ENCODE peak calls at places on chromosomes 1 and 21, in six cellular contexts. V is pancreas, J is Caco-2, Y is colonic mucosa, I is H1, C is OCI-LY7. G is an unnamed sample. For H3K9me3 and H3K36me3, the result is how much of the 10 kb centered on the place peaks cover.

GRCh38 chr1:203326830-203327683 is 21.7 kb downstream of the BTG2 start:
- DNase-seq in V (peak), C (peak), I (no peak), J (peak), Y (peak), G (peak)

GRCh38 chr1:194055545-194055944 is 869.1 kb upstream of the B3GALT2 start:
- DNase-seq in V (no peak), Y (no peak), C (no peak), I (no peak), J (no peak), G (no peak)

GRCh38 chr1:154158307-154159125 is 3.6 kb upstream of the NUP210L start:
- DNase-seq in J (no peak), Y (no peak), C (peak), I (no peak), V (no peak), G (no peak)

GRCh38 chr1:59669752-59670312 is 144.9 kb upstream of the HOOK1 start:
- DNase-seq in C (no peak), J (no peak), I (peak), V (no peak), Y (no peak), G (no peak)

GRCh38 chr21:46188226-46189212 is 4.3 kb upstream of the SPATC1L start:
- DNase-seq in Y (peak), I (no peak), C (no peak), J (peak), V (no peak), G (no peak)

GRCh38 chr1:172343246-172344099 is 77.0 kb upstream of the C1orf105 start:
- DNase-seq in Y (no peak), I (no peak), J (no peak), C (no peak), V (no peak), G (no peak)

GRCh38 chr1:209672705-209673630 is 2.2 kb upstream of the G0S2 start:
- DNase-seq in Y (no peak), I (no peak), V (no peak), C (no peak), J (no peak), G (no peak)

GRCh38 chr1:205073511-205073910 is 10.7 kb downstream of the TMEM81 start:
- DNase-seq in I (no peak), V (no peak), J (no peak), Y (no peak), C (no peak), G (no peak)

GRCh38 chr1:30038134-30039025 is 685.0 kb downstream of the MATN1 start:
- DNase-seq in C (no peak), Y (peak), V (no peak), I (no peak), J (no peak), G (no peak)

GRCh38 chr1:95780836-95781235 is 546.8 kb downstream of the RWDD3 start:
- DNase-seq in I (no peak), Y (no peak), C (no peak), V (no peak), J (no peak), G (no peak)

GRCh38 chr1:219085082-219085481 is 88.6 kb upstream of the LYPLAL1 start:
- DNase-seq in C (no peak), J (no peak), Y (no peak), I (no peak), V (no peak), G (no peak)

GRCh38 chr1:93904228-93904627 is 5.0 kb downstream of the GCLM start:
- DNase-seq in C (peak), I (no peak), Y (no peak), V (no peak), J (no peak), G (no peak)

GRCh38 chr1:226873771-226874578 is 3.6 kb downstream of the PSEN2 start:
- DNase-seq in I (no peak), V (peak), Y (peak), J (no peak), C (no peak), G (no peak)

DNA sequence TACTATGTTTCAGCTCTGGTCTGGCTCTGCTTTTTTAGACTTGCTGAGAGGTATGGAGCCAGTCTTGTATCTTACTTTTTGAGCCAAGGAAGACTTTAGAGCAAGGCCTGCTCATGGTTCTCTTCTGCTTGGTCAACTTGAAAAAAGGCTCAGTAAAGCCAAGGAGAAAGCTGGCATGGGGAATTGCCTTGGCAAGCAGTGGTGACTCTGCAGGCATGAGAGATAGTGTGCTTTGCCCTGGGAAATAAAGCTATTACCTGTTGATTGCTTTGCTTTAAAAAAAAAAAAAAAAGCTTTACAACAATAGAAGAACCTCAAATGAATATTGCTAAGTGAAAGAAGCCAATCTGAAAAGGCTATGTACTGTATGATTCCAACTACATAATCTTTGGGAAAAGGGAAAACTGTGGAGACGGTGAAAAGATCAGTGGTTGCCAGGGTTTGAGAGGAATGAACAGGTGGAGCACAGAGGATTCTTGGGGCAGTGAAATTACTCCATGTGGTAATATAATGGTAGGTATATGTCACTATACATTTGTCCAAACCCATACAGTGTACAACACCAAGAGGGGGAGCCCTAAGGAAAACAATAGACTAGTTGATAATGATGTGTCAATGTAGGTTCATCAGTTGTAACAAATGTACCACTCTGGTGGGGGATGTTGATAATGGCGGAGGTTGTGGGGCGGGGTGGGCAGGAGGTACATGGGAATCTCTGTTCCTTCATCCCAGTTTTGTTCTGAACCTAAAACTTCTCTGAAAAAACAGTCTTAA is 87.6 kb downstream of the HMCN1 start:
- DNase-seq in V (no peak), I (no peak), Y (no peak), J (peak), C (no peak), G (no peak)
- TF ChIP-seq CTCF in V (no peak), I (no peak), Y (no peak), J (no peak), C (peak), G (no peak)

DNA sequence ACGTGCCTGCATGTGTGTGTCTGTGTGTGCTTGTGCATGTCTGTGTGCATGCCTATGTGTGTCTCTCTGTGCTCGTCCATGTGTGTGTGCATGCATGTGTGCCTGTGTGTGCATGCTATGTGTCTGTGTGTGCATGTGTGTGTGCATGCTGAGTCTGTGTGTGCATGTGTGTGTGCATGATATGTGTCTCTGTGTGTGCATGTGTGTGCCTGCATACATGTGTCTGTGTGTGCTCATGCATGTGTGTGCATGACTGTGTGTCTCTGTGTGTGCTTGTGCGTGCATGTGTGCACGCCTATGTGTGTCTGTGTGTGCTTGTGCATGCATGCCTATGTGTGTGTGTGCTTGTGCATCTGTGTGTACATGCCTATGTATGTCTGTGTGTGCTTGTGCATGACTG is 52.3 kb downstream of the TCP10L start:
- DNase-seq in I (no peak), J (no peak), V (no peak), C (no peak), Y (no peak), G (no peak)
- H3K9me3 ChIP-seq in I (under half), J (under half), V (under half), C (under half), Y (under half), G (under half)

GRCh38 chr21:37474342-37474741 is 107.8 kb downstream of the DYRK1A start:
- DNase-seq in Y (no peak), I (no peak), J (no peak), C (no peak), V (no peak), G (no peak)

GRCh38 chr21:37467082-37467481 is 100.5 kb downstream of the DYRK1A start:
- DNase-seq in I (no peak), C (no peak), V (no peak), Y (no peak), J (no peak), G (no peak)

GRCh38 chr21:37472581-37472980 is 106.0 kb downstream of the DYRK1A start:
- DNase-seq in J (no peak), V (peak), I (no peak), C (no peak), Y (no peak), G (no peak)

GRCh38 chr21:37475186-37475868 is 108.8 kb downstream of the DYRK1A start:
- DNase-seq in V (no peak), I (no peak), J (no peak), C (no peak), Y (no peak), G (no peak)

DNA sequence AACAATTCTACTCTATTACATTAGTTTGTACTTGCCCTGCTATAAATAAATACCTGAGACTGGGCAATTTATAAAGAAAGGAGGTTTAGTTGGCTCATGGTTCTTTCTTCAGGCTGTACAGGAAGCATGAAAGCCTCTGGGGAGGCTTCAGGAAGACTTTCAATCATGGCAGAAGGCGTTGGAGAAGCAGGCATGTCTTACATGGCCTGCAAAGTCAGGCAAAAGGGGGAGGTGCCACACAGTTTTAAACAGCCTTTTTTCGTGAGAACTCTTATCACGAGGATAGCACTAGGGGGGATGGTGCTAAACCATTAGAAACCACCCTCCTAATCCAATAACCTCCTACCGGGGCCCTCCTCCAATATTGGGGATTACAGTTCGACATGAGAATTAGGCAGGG is 102.9 kb downstream of the DYRK1A start:
- DNase-seq in Y (no peak), V (no peak), I (no peak), C (no peak), J (no peak), G (no peak)
- H3K36me3 ChIP-seq in Y (under half), V (under half), I (under half), C (half or more), J (under half), G (under half)

GRCh38 chr21:41867313-41867712 is 11.8 kb downstream of the PRDM15 start:
- DNase-seq in Y (no peak), V (no peak), I (no peak), J (no peak), C (no peak), G (no peak)

GRCh38 chr21:41865002-41865777 is 14.0 kb downstream of the PRDM15 start:
- DNase-seq in C (no peak), J (no peak), Y (no peak), I (no peak), V (no peak), G (no peak)

GRCh38 chr21:41866274-41866809 is 12.8 kb downstream of the PRDM15 start:
- DNase-seq in Y (no peak), C (no peak), I (no peak), J (no peak), V (peak), G (no peak)

GRCh38 chr21:41869771-41870170 is 9.4 kb downstream of the PRDM15 start:
- DNase-seq in I (no peak), Y (no peak), C (peak), V (no peak), J (no peak), G (no peak)

GRCh38 chr21:41868062-41868710 is 11.0 kb downstream of the PRDM15 start:
- DNase-seq in J (no peak), I (no peak), C (peak), V (no peak), Y (no peak), G (no peak)
- TF ChIP-seq CTCF in J (no peak), I (no peak), C (no peak), V (no peak), Y (no peak), G (no peak)